ENCODE peak calls at places on chromosome 4, in nine cellular contexts. One of them, this sample, is unnamed.

GRCh38 chr4:72896515-72896914 is 173.0 kb downstream of the COX18 start:
- DNase-seq in Calu3: no peak
- DNase-seq in heart right ventricle: no peak
- DNase-seq in CD4-positive, alpha-beta T cell: no peak
- DNase-seq in osteocyte: no peak
- DNase-seq in suprapubic skin: no peak
- DNase-seq in PC-3: peak
- DNase-seq in endothelial cell of umbilical vein: no peak
- DNase-seq in kidney epithelial cell: peak
- DNase-seq in this sample: no peak

GRCh38 chr4:119652978-119653377 is 24.4 kb upstream of the PDE5A start:
- DNase-seq in Calu3: no peak
- DNase-seq in heart right ventricle: no peak
- DNase-seq in CD4-positive, alpha-beta T cell: no peak
- DNase-seq in osteocyte: no peak
- DNase-seq in suprapubic skin: no peak
- DNase-seq in PC-3: peak
- DNase-seq in endothelial cell of umbilical vein: no peak
- DNase-seq in kidney epithelial cell: no peak
- DNase-seq in this sample: no peak

GRCh38 chr4:132593717-132594400 is 555.2 kb upstream of the PCDH10 start:
- DNase-seq in Calu3: no peak
- DNase-seq in heart right ventricle: no peak
- DNase-seq in CD4-positive, alpha-beta T cell: no peak
- DNase-seq in osteocyte: no peak
- DNase-seq in suprapubic skin: no peak
- DNase-seq in PC-3: peak
- DNase-seq in endothelial cell of umbilical vein: no peak
- DNase-seq in kidney epithelial cell: no peak
- DNase-seq in this sample: no peak

GRCh38 chr4:113637363-113637762 is 124.2 kb downstream of the CAMK2D start:
- DNase-seq in Calu3: no peak
- DNase-seq in heart right ventricle: no peak
- DNase-seq in CD4-positive, alpha-beta T cell: no peak
- DNase-seq in osteocyte: no peak
- DNase-seq in suprapubic skin: no peak
- DNase-seq in PC-3: peak
- DNase-seq in endothelial cell of umbilical vein: no peak
- DNase-seq in kidney epithelial cell: no peak
- DNase-seq in this sample: no peak

GRCh38 chr4:19993222-19993621 is 258.5 kb upstream of the SLIT2 start:
- DNase-seq in Calu3: no peak
- DNase-seq in heart right ventricle: no peak
- DNase-seq in CD4-positive, alpha-beta T cell: no peak
- DNase-seq in osteocyte: no peak
- DNase-seq in suprapubic skin: no peak
- DNase-seq in PC-3: no peak
- DNase-seq in endothelial cell of umbilical vein: no peak
- DNase-seq in kidney epithelial cell: no peak
- DNase-seq in this sample: no peak

GRCh38 chr4:30770049-30770549 is 49.9 kb downstream of the PCDH7 start:
- DNase-seq in Calu3: no peak
- DNase-seq in heart right ventricle: no peak
- DNase-seq in CD4-positive, alpha-beta T cell: no peak
- DNase-seq in osteocyte: no peak
- DNase-seq in suprapubic skin: no peak
- DNase-seq in PC-3: peak
- DNase-seq in endothelial cell of umbilical vein: peak
- DNase-seq in kidney epithelial cell: peak
- DNase-seq in this sample: no peak

GRCh38 chr4:85792576-85792975 is 317.6 kb downstream of the ARHGAP24 start:
- DNase-seq in Calu3: no peak
- DNase-seq in heart right ventricle: no peak
- DNase-seq in CD4-positive, alpha-beta T cell: no peak
- DNase-seq in osteocyte: no peak
- DNase-seq in suprapubic skin: no peak
- DNase-seq in PC-3: no peak
- DNase-seq in endothelial cell of umbilical vein: peak
- DNase-seq in kidney epithelial cell: no peak
- DNase-seq in this sample: no peak

GRCh38 chr4:115323106-115323684 is 209.8 kb upstream of the NDST4 start:
- DNase-seq in Calu3: no peak
- DNase-seq in heart right ventricle: no peak
- DNase-seq in CD4-positive, alpha-beta T cell: no peak
- DNase-seq in osteocyte: no peak
- DNase-seq in suprapubic skin: no peak
- DNase-seq in PC-3: no peak
- DNase-seq in endothelial cell of umbilical vein: no peak
- DNase-seq in kidney epithelial cell: no peak
- DNase-seq in this sample: no peak

GRCh38 chr4:139645458-139645857 is 20.2 kb upstream of the MGST2 start:
- DNase-seq in Calu3: peak
- DNase-seq in heart right ventricle: no peak
- DNase-seq in CD4-positive, alpha-beta T cell: no peak
- DNase-seq in osteocyte: no peak
- DNase-seq in suprapubic skin: no peak
- DNase-seq in PC-3: peak
- DNase-seq in endothelial cell of umbilical vein: no peak
- DNase-seq in kidney epithelial cell: no peak
- DNase-seq in this sample: no peak

GRCh38 chr4:84582988-84583870 is at the start of gene CDS1:
- DNase-seq in Calu3: peak
- DNase-seq in heart right ventricle: peak
- DNase-seq in CD4-positive, alpha-beta T cell: no peak
- DNase-seq in osteocyte: no peak
- DNase-seq in suprapubic skin: peak
- DNase-seq in PC-3: peak
- DNase-seq in endothelial cell of umbilical vein: no peak
- DNase-seq in kidney epithelial cell: no peak
- DNase-seq in this sample: no peak

GRCh38 chr4:22235798-22236197 is 280.1 kb downstream of the ADGRA3 start:
- DNase-seq in Calu3: no peak
- DNase-seq in heart right ventricle: peak
- DNase-seq in CD4-positive, alpha-beta T cell: no peak
- DNase-seq in osteocyte: no peak
- DNase-seq in suprapubic skin: no peak
- DNase-seq in PC-3: no peak
- DNase-seq in endothelial cell of umbilical vein: no peak
- DNase-seq in kidney epithelial cell: no peak
- DNase-seq in this sample: no peak

GRCh38 chr4:41258783-41259182 is 2.1 kb downstream of the UCHL1 start:
- DNase-seq in Calu3: peak
- DNase-seq in heart right ventricle: no peak
- DNase-seq in CD4-positive, alpha-beta T cell: no peak
- DNase-seq in osteocyte: no peak
- DNase-seq in suprapubic skin: no peak
- DNase-seq in PC-3: peak
- DNase-seq in endothelial cell of umbilical vein: peak
- DNase-seq in kidney epithelial cell: peak
- DNase-seq in this sample: no peak

GRCh38 chr4:125539691-125540090 is 224.9 kb downstream of the FAT4 start:
- DNase-seq in Calu3: no peak
- DNase-seq in heart right ventricle: no peak
- DNase-seq in CD4-positive, alpha-beta T cell: no peak
- DNase-seq in osteocyte: no peak
- DNase-seq in suprapubic skin: no peak
- DNase-seq in PC-3: no peak
- DNase-seq in endothelial cell of umbilical vein: no peak
- DNase-seq in kidney epithelial cell: no peak
- DNase-seq in this sample: no peak

GRCh38 chr4:28146191-28146590 is 1285.5 kb downstream of the STIM2 start:
- DNase-seq in Calu3: no peak
- DNase-seq in heart right ventricle: no peak
- DNase-seq in CD4-positive, alpha-beta T cell: no peak
- DNase-seq in osteocyte: no peak
- DNase-seq in suprapubic skin: no peak
- DNase-seq in PC-3: no peak
- DNase-seq in endothelial cell of umbilical vein: no peak
- DNase-seq in kidney epithelial cell: no peak
- DNase-seq in this sample: no peak

GRCh38 chr4:76182463-76182862 is 31.2 kb downstream of the SCARB2 start:
- DNase-seq in Calu3: no peak
- DNase-seq in heart right ventricle: no peak
- DNase-seq in CD4-positive, alpha-beta T cell: no peak
- DNase-seq in osteocyte: no peak
- DNase-seq in suprapubic skin: no peak
- DNase-seq in PC-3: no peak
- DNase-seq in endothelial cell of umbilical vein: no peak
- DNase-seq in kidney epithelial cell: no peak
- DNase-seq in this sample: no peak

GRCh38 chr4:4672397-4672796 is 130.5 kb upstream of the STX18 start:
- DNase-seq in Calu3: no peak
- DNase-seq in heart right ventricle: no peak
- DNase-seq in CD4-positive, alpha-beta T cell: no peak
- DNase-seq in osteocyte: no peak
- DNase-seq in suprapubic skin: no peak
- DNase-seq in PC-3: no peak
- DNase-seq in endothelial cell of umbilical vein: no peak
- DNase-seq in kidney epithelial cell: no peak
- DNase-seq in this sample: no peak

GRCh38 chr4:41640905-41641304 is 102.9 kb downstream of the LIMCH1 start:
- DNase-seq in Calu3: no peak
- DNase-seq in heart right ventricle: no peak
- DNase-seq in CD4-positive, alpha-beta T cell: no peak
- DNase-seq in osteocyte: no peak
- DNase-seq in suprapubic skin: no peak
- DNase-seq in PC-3: no peak
- DNase-seq in endothelial cell of umbilical vein: no peak
- DNase-seq in kidney epithelial cell: no peak
- DNase-seq in this sample: no peak

GRCh38 chr4:54318904-54319303 is 89.8 kb downstream of the PDGFRA start:
- DNase-seq in Calu3: peak
- DNase-seq in heart right ventricle: no peak
- DNase-seq in CD4-positive, alpha-beta T cell: no peak
- DNase-seq in osteocyte: no peak
- DNase-seq in suprapubic skin: no peak
- DNase-seq in PC-3: peak
- DNase-seq in endothelial cell of umbilical vein: peak
- DNase-seq in kidney epithelial cell: no peak
- DNase-seq in this sample: no peak

GRCh38 chr4:67451464-67451863 is 93.8 kb downstream of the CENPC start:
- DNase-seq in Calu3: no peak
- DNase-seq in heart right ventricle: no peak
- DNase-seq in CD4-positive, alpha-beta T cell: no peak
- DNase-seq in osteocyte: no peak
- DNase-seq in suprapubic skin: no peak
- DNase-seq in PC-3: peak
- DNase-seq in endothelial cell of umbilical vein: no peak
- DNase-seq in kidney epithelial cell: no peak
- DNase-seq in this sample: no peak

GRCh38 chr4:87114245-87115062 is 106.0 kb downstream of the KLHL8 start:
- DNase-seq in Calu3: no peak
- DNase-seq in heart right ventricle: peak
- DNase-seq in CD4-positive, alpha-beta T cell: no peak
- DNase-seq in osteocyte: no peak
- DNase-seq in suprapubic skin: no peak
- DNase-seq in PC-3: no peak
- DNase-seq in endothelial cell of umbilical vein: no peak
- DNase-seq in kidney epithelial cell: no peak
- DNase-seq in this sample: no peak
- TF ChIP-seq CTCF in Calu3: no peak
- TF ChIP-seq CTCF in heart right ventricle: peak
- TF ChIP-seq CTCF in CD4-positive, alpha-beta T cell: no peak
- TF ChIP-seq CTCF in osteocyte: no peak
- TF ChIP-seq CTCF in suprapubic skin: peak
- TF ChIP-seq CTCF in PC-3: peak
- TF ChIP-seq CTCF in endothelial cell of umbilical vein: no peak
- TF ChIP-seq CTCF in kidney epithelial cell: peak
- TF ChIP-seq CTCF in this sample: no peak

DNA sequence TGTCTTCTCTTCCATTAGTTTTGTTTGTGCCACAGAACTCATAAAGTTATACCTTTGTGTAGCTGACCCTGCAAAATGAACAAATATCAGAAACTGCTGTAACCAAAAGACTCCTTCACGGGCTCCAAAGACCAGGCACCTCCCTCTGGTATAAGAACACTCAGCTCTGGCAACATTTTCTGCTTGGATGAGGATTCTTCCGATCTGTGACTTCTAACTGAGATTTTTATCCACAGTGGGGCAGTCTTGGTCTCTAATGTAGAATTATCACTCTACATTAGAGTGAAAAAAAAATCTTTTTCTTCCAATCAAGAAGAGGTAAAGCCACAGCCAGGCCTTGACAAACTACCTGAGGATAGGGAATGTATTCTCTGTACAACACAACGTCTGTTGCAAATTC is 38.5 kb upstream of the PRSS48 start:
- DNase-seq in Calu3: no peak
- DNase-seq in heart right ventricle: no peak
- DNase-seq in CD4-positive, alpha-beta T cell: no peak
- DNase-seq in osteocyte: no peak
- DNase-seq in suprapubic skin: no peak
- DNase-seq in PC-3: peak
- DNase-seq in endothelial cell of umbilical vein: peak
- DNase-seq in kidney epithelial cell: no peak
- DNase-seq in this sample: no peak
- TF ChIP-seq CTCF in Calu3: no peak
- TF ChIP-seq CTCF in heart right ventricle: peak
- TF ChIP-seq CTCF in CD4-positive, alpha-beta T cell: no peak
- TF ChIP-seq CTCF in osteocyte: peak
- TF ChIP-seq CTCF in suprapubic skin: no peak
- TF ChIP-seq CTCF in PC-3: peak
- TF ChIP-seq CTCF in endothelial cell of umbilical vein: peak
- TF ChIP-seq CTCF in kidney epithelial cell: peak
- TF ChIP-seq CTCF in this sample: no peak

DNA sequence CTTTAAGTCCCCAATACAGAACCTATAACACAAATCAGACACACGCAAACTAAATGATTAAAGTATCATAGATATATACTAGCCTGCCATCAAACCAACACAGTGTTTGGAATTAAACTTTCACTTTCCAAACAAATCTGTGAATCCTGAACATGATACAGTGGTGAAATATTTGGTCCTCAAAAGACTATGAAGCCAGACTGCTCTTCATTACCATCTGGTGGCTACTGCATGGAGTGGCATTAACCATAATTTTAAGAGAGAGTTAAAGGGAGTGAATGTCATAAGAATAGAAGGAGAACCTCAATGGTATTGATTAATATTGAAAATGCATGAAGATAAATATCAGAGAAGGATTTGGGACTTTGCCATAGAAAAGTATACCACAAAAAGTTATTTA is 9.2 kb upstream of the GABRA4 start:
- DNase-seq in Calu3: no peak
- DNase-seq in heart right ventricle: no peak
- DNase-seq in CD4-positive, alpha-beta T cell: no peak
- DNase-seq in osteocyte: no peak
- DNase-seq in suprapubic skin: no peak
- DNase-seq in PC-3: no peak
- DNase-seq in endothelial cell of umbilical vein: no peak
- DNase-seq in kidney epithelial cell: no peak
- DNase-seq in this sample: no peak
- TF ChIP-seq CTCF in Calu3: no peak
- TF ChIP-seq CTCF in heart right ventricle: peak
- TF ChIP-seq CTCF in CD4-positive, alpha-beta T cell: no peak
- TF ChIP-seq CTCF in osteocyte: peak
- TF ChIP-seq CTCF in suprapubic skin: no peak
- TF ChIP-seq CTCF in PC-3: peak
- TF ChIP-seq CTCF in endothelial cell of umbilical vein: no peak
- TF ChIP-seq CTCF in kidney epithelial cell: peak
- TF ChIP-seq CTCF in this sample: no peak

DNA sequence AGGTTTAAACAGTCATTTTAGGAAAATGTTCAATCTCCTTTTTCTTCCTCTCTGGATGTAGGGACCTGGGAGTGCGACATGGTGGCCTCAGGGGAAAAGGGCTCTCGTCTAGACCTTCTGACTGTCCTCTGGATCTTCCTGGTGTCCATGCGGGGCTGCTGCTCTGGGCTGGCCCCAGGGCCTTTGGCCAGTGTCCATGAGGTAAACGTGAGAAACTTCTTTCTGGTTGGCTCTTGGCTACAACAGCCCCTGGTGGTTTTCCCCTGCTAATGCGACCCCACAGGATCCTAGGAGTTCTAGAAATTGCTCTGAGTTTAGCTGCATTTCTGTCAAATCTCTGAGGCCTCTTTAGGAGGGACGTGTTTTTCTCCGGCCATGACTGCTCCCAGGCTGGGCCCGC is 85.7 kb downstream of the MFAP3L start:
- DNase-seq in Calu3: no peak
- DNase-seq in heart right ventricle: no peak
- DNase-seq in CD4-positive, alpha-beta T cell: no peak
- DNase-seq in osteocyte: no peak
- DNase-seq in suprapubic skin: no peak
- DNase-seq in PC-3: no peak
- DNase-seq in endothelial cell of umbilical vein: no peak
- DNase-seq in kidney epithelial cell: no peak
- DNase-seq in this sample: no peak
- TF ChIP-seq CTCF in Calu3: no peak
- TF ChIP-seq CTCF in heart right ventricle: no peak
- TF ChIP-seq CTCF in CD4-positive, alpha-beta T cell: no peak
- TF ChIP-seq CTCF in osteocyte: no peak
- TF ChIP-seq CTCF in suprapubic skin: no peak
- TF ChIP-seq CTCF in PC-3: no peak
- TF ChIP-seq CTCF in endothelial cell of umbilical vein: no peak
- TF ChIP-seq CTCF in kidney epithelial cell: peak
- TF ChIP-seq CTCF in this sample: no peak

This sample was measured in activated B cell treated with CpG ODN at 0.5 μM for 24 hours.